ENCODE peak calls at places on chromosome 22, in nine cellular contexts. M is uterus, N is astrocyte of the cerebellum, A is lower leg skin, U is AG04450, V is dorsolateral prefrontal cortex, L is neuronal stem cell, W is epithelial cell of esophagus, B is lower lobe of right lung. P is an unnamed sample.

GRCh38 chr22:28425211-28425610 is 254.4 kb downstream of the TTC28 start:
- DNase-seq in V (no peak), A (no peak), M (no peak), N (no peak), U (no peak), L (no peak), W (no peak), B (no peak), P (no peak)

GRCh38 chr22:34490911-34491310 is 570.6 kb upstream of the LARGE1 start:
- DNase-seq in N (no peak), B (no peak), U (no peak), M (no peak), A (no peak), L (no peak), W (no peak), V (no peak), P (no peak)

GRCh38 chr22:44686873-44687600 is 15.0 kb upstream of the PRR5 start:
- DNase-seq in B (no peak), M (no peak), U (no peak), V (no peak), A (no peak), L (no peak), N (no peak), W (peak), P (no peak)

GRCh38 chr22:23495614-23496444 is 84.3 kb downstream of the IGLL1 start:
- DNase-seq in M (no peak), L (no peak), A (no peak), V (no peak), U (no peak), N (no peak), W (no peak), B (no peak), P (no peak)

GRCh38 chr22:37126882-37127281 is 17.4 kb upstream of the TMPRSS6 start:
- DNase-seq in B (no peak), V (no peak), M (no peak), U (no peak), N (no peak), W (no peak), A (no peak), L (no peak), P (no peak)

GRCh38 chr22:35913925-35914324 is 114.7 kb downstream of the RBFOX2 start:
- DNase-seq in W (no peak), U (no peak), M (no peak), A (no peak), N (no peak), V (no peak), L (no peak), B (no peak), P (no peak)

GRCh38 chr22:37079668-37080171 is 28.2 kb downstream of the KCTD17 start:
- DNase-seq in L (no peak), W (no peak), N (no peak), A (no peak), U (no peak), V (no peak), M (no peak), B (peak), P (no peak)

GRCh38 chr22:31588970-31589675 is 72.9 kb downstream of the PISD start:
- DNase-seq in W (no peak), M (no peak), N (no peak), U (no peak), B (no peak), L (no peak), A (no peak), V (no peak), P (peak)

GRCh38 chr22:21714784-21715183 is 20.8 kb downstream of the YPEL1 start:
- DNase-seq in A (no peak), V (no peak), B (no peak), U (no peak), W (peak), M (no peak), L (no peak), N (no peak), P (no peak)

GRCh38 chr22:22155607-22156006 is 89.0 kb upstream of the VPREB1 start:
- DNase-seq in B (no peak), A (no peak), L (no peak), U (no peak), W (no peak), V (no peak), N (no peak), M (no peak), P (no peak)

GRCh38 chr22:37242395-37242918 is 1.6 kb downstream of the RAC2 start:
- DNase-seq in L (no peak), V (no peak), B (peak), A (peak), W (peak), N (no peak), M (peak), U (no peak), P (no peak)

GRCh38 chr22:36386351-36386899 is 1.3 kb downstream of the MYH9 start:
- DNase-seq in M (no peak), A (peak), N (no peak), U (no peak), V (no peak), B (peak), W (peak), L (no peak), P (peak)

GRCh38 chr22:28016781-28017557 is 97.9 kb upstream of the PITPNB start:
- DNase-seq in N (no peak), M (peak), B (peak), L (no peak), U (no peak), A (no peak), V (no peak), W (no peak), P (peak)

GRCh38 chr22:48960576-48960975 is 867.1 kb downstream of the BRD1 start:
- DNase-seq in W (no peak), N (no peak), V (no peak), A (no peak), U (no peak), L (no peak), B (no peak), M (no peak), P (no peak)

GRCh38 chr22:19271856-19272535 is 19.5 kb downstream of the CLTCL1 start:
- DNase-seq in W (peak), N (peak), L (no peak), A (no peak), U (peak), V (no peak), M (no peak), B (no peak), P (peak)

GRCh38 chr22:27892811-27893210 is 26.2 kb downstream of the PITPNB start:
- DNase-seq in B (no peak), M (no peak), U (no peak), L (no peak), V (no peak), A (no peak), N (no peak), W (no peak), P (no peak)

GRCh38 chr22:20439928-20440575 is 2.4 kb upstream of the SCARF2 start:
- DNase-seq in N (no peak), W (no peak), M (no peak), U (no peak), A (no peak), B (peak), L (no peak), V (no peak), P (no peak)

GRCh38 chr22:37060801-37061610 is 9.5 kb downstream of the KCTD17 start:
- DNase-seq in W (no peak), N (no peak), B (no peak), L (no peak), V (no peak), A (no peak), U (no peak), M (no peak), P (no peak)

GRCh38 chr22:21778705-21779363 is 43.2 kb upstream of the YPEL1 start:
- DNase-seq in L (no peak), B (no peak), V (no peak), N (peak), W (peak), U (peak), M (peak), A (no peak), P (no peak)

GRCh38 chr22:48155446-48155845 is 1393.0 kb downstream of the TBC1D22A start:
- DNase-seq in N (no peak), B (no peak), A (no peak), W (no peak), V (no peak), M (no peak), L (no peak), U (no peak), P (no peak)

GRCh38 chr22:36938028-36938425 is 24.6 kb downstream of the CSF2RB start:
- DNase-seq in U (no peak), A (no peak), M (no peak), N (no peak), V (no peak), W (no peak), B (no peak), L (no peak), P (peak)

GRCh38 chr22:34475886-34476285 is 555.6 kb upstream of the LARGE1 start:
- DNase-seq in M (no peak), W (no peak), B (no peak), N (no peak), U (no peak), L (no peak), A (no peak), V (no peak), P (no peak)

GRCh38 chr22:46636221-46637002 is 16.2 kb downstream of the GRAMD4 start:
- DNase-seq in A (no peak), L (no peak), M (no peak), W (no peak), U (no peak), B (no peak), N (no peak), V (no peak), P (no peak)

GRCh38 chr22:28923826-28924732 is 40.7 kb downstream of the ZNRF3 start:
- DNase-seq in A (peak), U (no peak), M (peak), L (no peak), V (no peak), B (peak), N (peak), W (peak), P (peak)

GRCh38 chr22:47248925-47249324 is 486.5 kb downstream of the TBC1D22A start:
- DNase-seq in M (no peak), B (no peak), A (no peak), N (no peak), L (no peak), U (no peak), V (no peak), W (no peak), P (no peak)

GRCh38 chr22:48577014-48577690 is 1250.5 kb downstream of the BRD1 start:
- DNase-seq in U (no peak), N (no peak), L (no peak), M (no peak), W (no peak), B (peak), V (no peak), A (no peak), P (no peak)

GRCh38 chr22:20128902-20129746 is 2.5 kb upstream of the ZDHHC8 start:
- DNase-seq in W (peak), M (no peak), L (no peak), V (no peak), U (no peak), B (no peak), N (no peak), A (no peak), P (peak)

GRCh38 chr22:31302021-31302420 is 9.7 kb upstream of the PIK3IP1 start:
- DNase-seq in M (no peak), L (no peak), W (no peak), U (no peak), A (no peak), B (no peak), N (no peak), V (no peak), P (no peak)

GRCh38 chr22:44918166-44918924 is 91.5 kb downstream of the PHF21B start:
- DNase-seq in W (no peak), M (no peak), B (peak), U (no peak), N (no peak), V (peak), L (no peak), A (no peak), P (no peak)

GRCh38 chr22:19576460-19577421 is 52.5 kb upstream of the CLDN5 start:
- DNase-seq in N (no peak), L (no peak), U (no peak), A (no peak), M (peak), B (no peak), V (no peak), W (peak), P (peak)

GRCh38 chr22:23763579-23764331 is 965 bp downstream of the C22orf15 start:
- DNase-seq in N (no peak), L (no peak), A (no peak), M (no peak), U (no peak), B (peak), W (no peak), V (no peak), P (no peak)

GRCh38 chr22:50620861-50621490 is 7.0 kb downstream of the ARSA start:
- DNase-seq in A (no peak), B (no peak), N (no peak), M (no peak), L (no peak), W (no peak), V (no peak), U (no peak), P (no peak)

GRCh38 chr22:50621948-50622722 is 5.8 kb downstream of the ARSA start:
- DNase-seq in W (peak), V (no peak), A (no peak), L (no peak), U (no peak), B (no peak), N (no peak), M (no peak), P (no peak)

GRCh38 chr22:50621491-50621880 is 6.5 kb downstream of the ARSA start:
- DNase-seq in V (no peak), A (no peak), L (no peak), N (no peak), B (no peak), M (no peak), W (no peak), U (no peak), P (no peak)

GRCh38 chr22:50624347-50625130 is 3.4 kb downstream of the ARSA start:
- DNase-seq in A (no peak), W (no peak), L (no peak), V (no peak), N (no peak), M (no peak), B (no peak), U (no peak), P (no peak)

GRCh38 chr22:50622723-50623327 is 5.1 kb downstream of the ARSA start:
- DNase-seq in V (no peak), L (no peak), W (peak), N (no peak), U (no peak), M (no peak), A (no peak), B (no peak), P (no peak)
- H3K4me3 ChIP-seq in V (no peak), L (no peak), W (no peak), N (no peak), U (no peak), M (no peak), A (no peak), B (no peak), P (no peak)

GRCh38 chr22:39448205-39449054 is 8.4 kb upstream of the MGAT3 start:
- DNase-seq in U (no peak), W (peak), M (no peak), N (no peak), L (no peak), A (peak), V (no peak), B (no peak), P (no peak)

GRCh38 chr22:39452740-39453040 is 4.1 kb upstream of the MGAT3 start:
- DNase-seq in B (no peak), V (no peak), A (no peak), N (no peak), M (no peak), U (no peak), W (no peak), L (no peak), P (no peak)

GRCh38 chr22:39446239-39446721 is 10.5 kb upstream of the MGAT3 start:
- DNase-seq in V (no peak), W (no peak), A (no peak), B (no peak), U (no peak), N (no peak), M (no peak), L (no peak), P (no peak)

GRCh38 chr22:39450258-39450955 is 6.4 kb upstream of the MGAT3 start:
- DNase-seq in A (no peak), B (no peak), M (no peak), U (no peak), V (no peak), W (no peak), N (no peak), L (no peak), P (no peak)

DNA sequence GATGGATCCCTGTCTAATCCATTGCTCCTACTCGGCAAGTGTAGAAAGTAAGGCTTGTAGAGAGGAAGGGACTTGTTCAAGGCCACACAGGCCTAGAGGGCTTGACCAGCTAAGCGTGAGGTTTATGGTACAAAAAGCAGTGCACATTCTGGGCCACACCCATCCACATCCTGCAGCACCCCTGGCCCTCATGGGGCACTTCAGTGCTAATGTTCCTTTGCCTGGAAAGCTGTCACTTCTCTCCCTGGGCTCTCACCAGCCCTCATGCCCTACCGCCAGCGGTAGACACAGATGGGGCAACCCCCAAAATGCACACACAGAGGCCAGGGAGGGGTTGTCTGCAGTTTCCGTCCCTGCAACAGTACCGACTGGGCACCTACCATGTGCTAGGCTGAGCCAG is 7.1 kb upstream of the MGAT3 start:
- DNase-seq in N (no peak), V (no peak), A (no peak), B (no peak), L (no peak), W (no peak), U (no peak), M (no peak), P (no peak)
- H3K4me3 ChIP-seq in N (no peak), V (no peak), A (no peak), B (no peak), L (no peak), W (no peak), U (no peak), M (no peak), P (no peak)

GRCh38 chr22:30079952-30080533 is at the start of gene HORMAD2:
- DNase-seq in A (no peak), V (no peak), N (peak), B (peak), W (no peak), M (no peak), L (peak), U (no peak), P (no peak)
- H3K4me3 ChIP-seq in A (no peak), V (peak), N (peak), B (peak), W (no peak), M (no peak), L (peak), U (no peak), P (no peak)

GRCh38 chr22:40462195-40462988 is 92.0 kb downstream of the SGSM3 start:
- DNase-seq in V (no peak), U (no peak), W (no peak), A (no peak), B (no peak), M (no peak), N (no peak), L (no peak), P (no peak)
- H3K4me3 ChIP-seq in V (no peak), U (no peak), W (no peak), A (no peak), B (peak), M (no peak), N (no peak), L (no peak), P (no peak)

DNA sequence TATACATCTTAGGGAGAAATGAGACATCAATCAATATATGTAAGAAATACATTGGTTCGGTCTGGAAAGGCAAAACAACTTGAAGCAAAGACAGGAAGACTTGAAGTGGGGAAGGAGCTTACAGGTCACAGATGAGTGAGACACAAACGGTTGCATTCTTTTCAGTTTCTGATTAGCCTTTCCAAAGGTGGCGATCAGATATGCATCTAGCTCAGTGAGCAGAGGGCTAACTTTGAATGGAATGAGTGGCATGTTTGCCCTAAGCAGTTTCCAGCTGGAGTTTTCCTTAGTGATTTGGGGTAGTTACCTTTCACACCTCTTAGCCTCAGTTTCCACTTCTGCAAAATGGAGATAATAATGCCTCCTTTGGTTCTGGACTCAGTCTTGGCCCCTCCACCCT is 15.8 kb downstream of the LHFPL7 start:
- DNase-seq in M (no peak), N (no peak), W (no peak), U (no peak), A (no peak), B (no peak), V (no peak), L (no peak), P (no peak)
- H3K4me3 ChIP-seq in M (no peak), N (no peak), W (no peak), U (no peak), A (no peak), B (no peak), V (no peak), L (no peak), P (no peak)

DNA sequence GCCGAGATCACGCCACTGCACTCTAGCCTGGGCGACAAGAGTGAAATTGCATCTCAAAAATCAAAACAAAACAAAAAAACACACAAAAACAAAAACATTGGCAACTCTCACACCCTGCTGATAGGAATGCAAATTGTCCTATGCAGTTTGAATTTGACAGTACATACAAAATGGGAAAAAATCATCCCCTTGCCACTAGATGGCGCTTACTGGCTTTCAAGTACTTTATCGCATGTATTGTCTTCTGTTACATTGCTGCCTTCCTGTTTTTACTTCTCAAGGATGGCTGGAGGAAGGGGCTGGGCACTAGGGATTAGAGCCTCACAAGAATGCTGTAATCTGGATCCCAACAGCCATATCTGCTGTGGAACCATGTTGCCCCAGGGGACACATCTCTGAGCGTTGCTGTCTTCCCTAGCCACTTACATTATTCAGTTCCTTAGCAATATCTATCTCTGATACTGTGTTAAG is 59.4 kb upstream of the A4GALT start:
- DNase-seq in U (peak), V (no peak), W (peak), N (peak), M (peak), A (peak), B (no peak), L (peak), P (peak)
- H3K4me3 ChIP-seq in U (no peak), V (no peak), W (no peak), N (no peak), M (no peak), A (no peak), B (no peak), L (no peak), P (no peak)

GRCh38 chr22:24986816-24987215 is 34.3 kb downstream of the KIAA1671 start:
- DNase-seq in B (no peak), L (no peak), M (no peak), U (no peak), W (no peak), A (no peak), N (no peak), V (no peak), P (no peak)
- H3K4me3 ChIP-seq in B (no peak), L (no peak), M (no peak), U (no peak), W (no peak), A (no peak), N (no peak), V (no peak), P (no peak)

DNA sequence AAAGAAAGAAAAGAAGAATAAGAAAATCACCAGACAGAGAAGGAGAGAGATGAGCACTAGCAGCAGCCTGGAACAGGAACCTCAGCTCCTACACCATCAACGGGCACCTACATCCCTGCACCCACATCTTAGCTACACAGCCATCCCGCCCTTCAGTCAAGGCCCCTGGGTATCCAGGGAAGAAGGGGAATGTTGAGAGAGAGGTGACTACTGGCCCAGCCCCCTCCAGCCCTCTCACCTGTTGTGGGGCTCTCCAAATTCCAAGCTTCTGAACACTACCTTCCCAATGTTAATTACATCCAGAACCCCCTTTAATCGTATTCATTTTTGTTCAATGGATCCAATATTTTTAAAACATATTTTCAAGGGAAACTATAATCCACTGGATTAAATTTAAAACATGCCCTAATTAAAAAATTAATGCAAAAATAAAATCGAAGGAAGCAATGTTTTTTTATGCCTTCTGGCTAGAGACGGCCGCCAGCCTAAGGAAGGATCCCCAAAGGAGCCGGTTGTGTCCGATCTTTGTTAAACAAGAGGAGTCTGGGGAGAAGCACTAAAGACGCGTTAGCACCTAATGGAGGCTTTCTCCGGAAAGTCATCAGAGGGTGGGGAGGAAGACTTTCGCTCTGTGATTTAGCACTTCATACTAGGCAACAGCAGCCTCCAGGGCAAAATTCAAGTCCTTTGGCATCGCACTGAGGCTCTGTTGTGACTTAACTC is 9.5 kb downstream of the TPST2 start:
- DNase-seq in M (no peak), W (no peak), L (no peak), B (no peak), V (no peak), U (no peak), N (no peak), A (no peak), P (no peak)
- H3K4me3 ChIP-seq in M (no peak), W (no peak), L (no peak), B (no peak), V (no peak), U (no peak), N (no peak), A (no peak), P (no peak)